ENCODE peak calls at places on chromosomes 11 and 22, in nine cellular contexts. One of them, this sample, is unnamed.

GRCh38 chr11:67165595-67165994 is 46.5 kb downstream of the KDM2A start:
- DNase-seq in nucleus accumbens: no peak
- DNase-seq in NCI-H460: no peak
- DNase-seq in stimulated activated CD8-positive, alpha-beta memory T cell treated with anti-CD3 and anti-CD28 coated beads, Interleukin-4, amount 100 ng/mL, for 1 hour: no peak
- DNase-seq in GM03348: no peak
- DNase-seq in A549: no peak
- DNase-seq in naive thymus-derived CD8-positive, alpha-beta T cell: no peak
- DNase-seq in activated T-helper 1 cell treated with Interleukin-2 at 50 U/mL for 16 hours: no peak
- DNase-seq in anterior cingulate cortex: no peak
- DNase-seq in this sample: no peak

GRCh38 chr11:76653674-76654309 is 16.8 kb downstream of the LRRC32 start:
- DNase-seq in activated T-helper 1 cell treated with Interleukin-2 at 50 U/mL for 16 hours: no peak
- DNase-seq in anterior cingulate cortex: no peak
- DNase-seq in naive thymus-derived CD8-positive, alpha-beta T cell: peak
- DNase-seq in A549: no peak
- DNase-seq in NCI-H460: no peak
- DNase-seq in nucleus accumbens: no peak
- DNase-seq in GM03348: peak
- DNase-seq in stimulated activated CD8-positive, alpha-beta memory T cell treated with anti-CD3 and anti-CD28 coated beads, Interleukin-4, amount 100 ng/mL, for 1 hour: no peak
- DNase-seq in this sample: peak

GRCh38 chr11:61327669-61328071 is 5.2 kb downstream of the DDB1 start:
- DNase-seq in stimulated activated CD8-positive, alpha-beta memory T cell treated with anti-CD3 and anti-CD28 coated beads, Interleukin-4, amount 100 ng/mL, for 1 hour: no peak
- DNase-seq in nucleus accumbens: no peak
- DNase-seq in GM03348: peak
- DNase-seq in activated T-helper 1 cell treated with Interleukin-2 at 50 U/mL for 16 hours: no peak
- DNase-seq in NCI-H460: no peak
- DNase-seq in A549: no peak
- DNase-seq in anterior cingulate cortex: no peak
- DNase-seq in naive thymus-derived CD8-positive, alpha-beta T cell: no peak
- DNase-seq in this sample: no peak

GRCh38 chr11:5689551-5689983 is at the start of gene TRIM22:
- DNase-seq in stimulated activated CD8-positive, alpha-beta memory T cell treated with anti-CD3 and anti-CD28 coated beads, Interleukin-4, amount 100 ng/mL, for 1 hour: no peak
- DNase-seq in GM03348: peak
- DNase-seq in nucleus accumbens: no peak
- DNase-seq in naive thymus-derived CD8-positive, alpha-beta T cell: peak
- DNase-seq in NCI-H460: no peak
- DNase-seq in anterior cingulate cortex: no peak
- DNase-seq in A549: no peak
- DNase-seq in activated T-helper 1 cell treated with Interleukin-2 at 50 U/mL for 16 hours: peak
- DNase-seq in this sample: peak

GRCh38 chr11:66607126-66607834 is 9.2 kb upstream of the RBM14 start:
- DNase-seq in GM03348: peak
- DNase-seq in A549: no peak
- DNase-seq in nucleus accumbens: peak
- DNase-seq in activated T-helper 1 cell treated with Interleukin-2 at 50 U/mL for 16 hours: no peak
- DNase-seq in naive thymus-derived CD8-positive, alpha-beta T cell: no peak
- DNase-seq in anterior cingulate cortex: peak
- DNase-seq in stimulated activated CD8-positive, alpha-beta memory T cell treated with anti-CD3 and anti-CD28 coated beads, Interleukin-4, amount 100 ng/mL, for 1 hour: no peak
- DNase-seq in NCI-H460: no peak
- DNase-seq in this sample: peak

GRCh38 chr22:27115816-27116256 is 458.4 kb downstream of the MIAT start:
- DNase-seq in naive thymus-derived CD8-positive, alpha-beta T cell: no peak
- DNase-seq in anterior cingulate cortex: no peak
- DNase-seq in activated T-helper 1 cell treated with Interleukin-2 at 50 U/mL for 16 hours: no peak
- DNase-seq in GM03348: no peak
- DNase-seq in NCI-H460: peak
- DNase-seq in nucleus accumbens: no peak
- DNase-seq in A549: peak
- DNase-seq in stimulated activated CD8-positive, alpha-beta memory T cell treated with anti-CD3 and anti-CD28 coated beads, Interleukin-4, amount 100 ng/mL, for 1 hour: no peak
- DNase-seq in this sample: peak

GRCh38 chr22:42692239-42693054 is 28.2 kb downstream of the A4GALT start:
- DNase-seq in stimulated activated CD8-positive, alpha-beta memory T cell treated with anti-CD3 and anti-CD28 coated beads, Interleukin-4, amount 100 ng/mL, for 1 hour: no peak
- DNase-seq in NCI-H460: no peak
- DNase-seq in anterior cingulate cortex: no peak
- DNase-seq in activated T-helper 1 cell treated with Interleukin-2 at 50 U/mL for 16 hours: no peak
- DNase-seq in A549: no peak
- DNase-seq in nucleus accumbens: no peak
- DNase-seq in naive thymus-derived CD8-positive, alpha-beta T cell: no peak
- DNase-seq in GM03348: no peak
- DNase-seq in this sample: no peak

GRCh38 chr11:113419426-113420003 is 31.9 kb downstream of the ANKK1 start:
- DNase-seq in GM03348: no peak
- DNase-seq in anterior cingulate cortex: no peak
- DNase-seq in activated T-helper 1 cell treated with Interleukin-2 at 50 U/mL for 16 hours: no peak
- DNase-seq in NCI-H460: no peak
- DNase-seq in A549: no peak
- DNase-seq in stimulated activated CD8-positive, alpha-beta memory T cell treated with anti-CD3 and anti-CD28 coated beads, Interleukin-4, amount 100 ng/mL, for 1 hour: no peak
- DNase-seq in naive thymus-derived CD8-positive, alpha-beta T cell: no peak
- DNase-seq in nucleus accumbens: no peak
- DNase-seq in this sample: no peak

GRCh38 chr11:118621071-118621815 is 13.8 kb downstream of the PHLDB1 start:
- DNase-seq in NCI-H460: peak
- DNase-seq in A549: no peak
- DNase-seq in nucleus accumbens: peak
- DNase-seq in naive thymus-derived CD8-positive, alpha-beta T cell: no peak
- DNase-seq in GM03348: peak
- DNase-seq in activated T-helper 1 cell treated with Interleukin-2 at 50 U/mL for 16 hours: no peak
- DNase-seq in stimulated activated CD8-positive, alpha-beta memory T cell treated with anti-CD3 and anti-CD28 coated beads, Interleukin-4, amount 100 ng/mL, for 1 hour: no peak
- DNase-seq in anterior cingulate cortex: peak
- DNase-seq in this sample: peak

GRCh38 chr22:42202048-42202447 is 68.4 kb downstream of the TCF20 start:
- DNase-seq in A549: no peak
- DNase-seq in anterior cingulate cortex: no peak
- DNase-seq in stimulated activated CD8-positive, alpha-beta memory T cell treated with anti-CD3 and anti-CD28 coated beads, Interleukin-4, amount 100 ng/mL, for 1 hour: no peak
- DNase-seq in NCI-H460: no peak
- DNase-seq in activated T-helper 1 cell treated with Interleukin-2 at 50 U/mL for 16 hours: no peak
- DNase-seq in GM03348: no peak
- DNase-seq in naive thymus-derived CD8-positive, alpha-beta T cell: no peak
- DNase-seq in nucleus accumbens: no peak
- DNase-seq in this sample: no peak

GRCh38 chr11:19992162-19992561 is 168.1 kb downstream of the DBX1 start:
- DNase-seq in naive thymus-derived CD8-positive, alpha-beta T cell: no peak
- DNase-seq in stimulated activated CD8-positive, alpha-beta memory T cell treated with anti-CD3 and anti-CD28 coated beads, Interleukin-4, amount 100 ng/mL, for 1 hour: no peak
- DNase-seq in NCI-H460: no peak
- DNase-seq in A549: no peak
- DNase-seq in nucleus accumbens: no peak
- DNase-seq in GM03348: no peak
- DNase-seq in anterior cingulate cortex: no peak
- DNase-seq in activated T-helper 1 cell treated with Interleukin-2 at 50 U/mL for 16 hours: no peak
- DNase-seq in this sample: no peak

GRCh38 chr11:62574363-62575057 is 819 bp upstream of the EEF1G start:
- DNase-seq in stimulated activated CD8-positive, alpha-beta memory T cell treated with anti-CD3 and anti-CD28 coated beads, Interleukin-4, amount 100 ng/mL, for 1 hour: no peak
- DNase-seq in naive thymus-derived CD8-positive, alpha-beta T cell: no peak
- DNase-seq in activated T-helper 1 cell treated with Interleukin-2 at 50 U/mL for 16 hours: no peak
- DNase-seq in nucleus accumbens: peak
- DNase-seq in anterior cingulate cortex: peak
- DNase-seq in A549: no peak
- DNase-seq in GM03348: peak
- DNase-seq in NCI-H460: no peak
- DNase-seq in this sample: peak

GRCh38 chr11:88174627-88175003 is 628 bp downstream of the RAB38 start:
- DNase-seq in naive thymus-derived CD8-positive, alpha-beta T cell: no peak
- DNase-seq in A549: peak
- DNase-seq in stimulated activated CD8-positive, alpha-beta memory T cell treated with anti-CD3 and anti-CD28 coated beads, Interleukin-4, amount 100 ng/mL, for 1 hour: no peak
- DNase-seq in anterior cingulate cortex: no peak
- DNase-seq in nucleus accumbens: no peak
- DNase-seq in NCI-H460: peak
- DNase-seq in activated T-helper 1 cell treated with Interleukin-2 at 50 U/mL for 16 hours: no peak
- DNase-seq in GM03348: peak
- DNase-seq in this sample: peak

GRCh38 chr11:115887316-115887715 is 383.1 kb upstream of the CADM1 start:
- DNase-seq in anterior cingulate cortex: no peak
- DNase-seq in NCI-H460: no peak
- DNase-seq in GM03348: no peak
- DNase-seq in activated T-helper 1 cell treated with Interleukin-2 at 50 U/mL for 16 hours: no peak
- DNase-seq in A549: no peak
- DNase-seq in nucleus accumbens: no peak
- DNase-seq in naive thymus-derived CD8-positive, alpha-beta T cell: no peak
- DNase-seq in stimulated activated CD8-positive, alpha-beta memory T cell treated with anti-CD3 and anti-CD28 coated beads, Interleukin-4, amount 100 ng/mL, for 1 hour: no peak
- DNase-seq in this sample: no peak

GRCh38 chr22:42275970-42276369 is 5.5 kb upstream of the TCF20 start:
- DNase-seq in GM03348: no peak
- DNase-seq in nucleus accumbens: no peak
- DNase-seq in anterior cingulate cortex: no peak
- DNase-seq in stimulated activated CD8-positive, alpha-beta memory T cell treated with anti-CD3 and anti-CD28 coated beads, Interleukin-4, amount 100 ng/mL, for 1 hour: no peak
- DNase-seq in naive thymus-derived CD8-positive, alpha-beta T cell: no peak
- DNase-seq in NCI-H460: no peak
- DNase-seq in A549: no peak
- DNase-seq in activated T-helper 1 cell treated with Interleukin-2 at 50 U/mL for 16 hours: no peak
- DNase-seq in this sample: no peak

This sample was measured in hepatic stellate cell.